ENCODE peak calls at places on chromosomes 13 and 19, in nine cellular contexts. One of them, this sample, is unnamed.
A peak's percentile ranks its signal among the peaks of the same experiment; 100 is the strongest.

GRCh38 chr19:31139871-31140505 is 209.2 kb downstream of the TSHZ3 start:
- ATAC-seq in lung: no peak
- ATAC-seq in foreskin keratinocyte: peak; percentile 80
- ATAC-seq in T-cell: no peak
- ATAC-seq in B cell: no peak
- ATAC-seq in activated CD4-positive, CD25-positive, alpha-beta regulatory T cell treated with anti-CD3 and anti-CD28 coated beads, Interleukin-2, amount 50 U/mL, for 24 hours: no peak
- ATAC-seq in CD4-positive, alpha-beta T cell: no peak
- ATAC-seq in stimulated activated naive CD8-positive, alpha-beta T cell treated with anti-CD3 and anti-CD28 coated beads, Interleukin-15, Interleukin-2, amounts not matched to agents 100 U/mL and 50 U/mL, for 24 hours: no peak
- ATAC-seq in GM12878: no peak
- ATAC-seq in this sample: no peak

GRCh38 chr19:535017-535835 is 3.7 kb downstream of the CDC34 start:
- ATAC-seq in lung: no peak
- ATAC-seq in foreskin keratinocyte: no peak
- ATAC-seq in GM12878: no peak
- ATAC-seq in activated CD4-positive, CD25-positive, alpha-beta regulatory T cell treated with anti-CD3 and anti-CD28 coated beads, Interleukin-2, amount 50 U/mL, for 24 hours: no peak
- ATAC-seq in T-cell: no peak
- ATAC-seq in B cell: no peak
- ATAC-seq in stimulated activated naive CD8-positive, alpha-beta T cell treated with anti-CD3 and anti-CD28 coated beads, Interleukin-15, Interleukin-2, amounts not matched to agents 100 U/mL and 50 U/mL, for 24 hours: no peak
- ATAC-seq in CD4-positive, alpha-beta T cell: no peak
- ATAC-seq in this sample: no peak

GRCh38 chr19:35105047-35105410 is 10.6 kb upstream of the FXYD3 start:
- ATAC-seq in foreskin keratinocyte: no peak
- ATAC-seq in CD4-positive, alpha-beta T cell: no peak
- ATAC-seq in stimulated activated naive CD8-positive, alpha-beta T cell treated with anti-CD3 and anti-CD28 coated beads, Interleukin-15, Interleukin-2, amounts not matched to agents 100 U/mL and 50 U/mL, for 24 hours: no peak
- ATAC-seq in lung: no peak
- ATAC-seq in T-cell: no peak
- ATAC-seq in B cell: no peak
- ATAC-seq in GM12878: no peak
- ATAC-seq in activated CD4-positive, CD25-positive, alpha-beta regulatory T cell treated with anti-CD3 and anti-CD28 coated beads, Interleukin-2, amount 50 U/mL, for 24 hours: no peak
- ATAC-seq in this sample: no peak

GRCh38 chr13:33746867-33747266 is 71.1 kb upstream of the RFC3 start:
- ATAC-seq in CD4-positive, alpha-beta T cell: no peak
- ATAC-seq in activated CD4-positive, CD25-positive, alpha-beta regulatory T cell treated with anti-CD3 and anti-CD28 coated beads, Interleukin-2, amount 50 U/mL, for 24 hours: no peak
- ATAC-seq in lung: no peak
- ATAC-seq in T-cell: no peak
- ATAC-seq in stimulated activated naive CD8-positive, alpha-beta T cell treated with anti-CD3 and anti-CD28 coated beads, Interleukin-15, Interleukin-2, amounts not matched to agents 100 U/mL and 50 U/mL, for 24 hours: no peak
- ATAC-seq in B cell: no peak
- ATAC-seq in GM12878: no peak
- ATAC-seq in foreskin keratinocyte: no peak
- ATAC-seq in this sample: no peak

GRCh38 chr13:87907202-87907601 is 236.0 kb downstream of the SLITRK5 start:
- ATAC-seq in foreskin keratinocyte: no peak
- ATAC-seq in T-cell: no peak
- ATAC-seq in activated CD4-positive, CD25-positive, alpha-beta regulatory T cell treated with anti-CD3 and anti-CD28 coated beads, Interleukin-2, amount 50 U/mL, for 24 hours: no peak
- ATAC-seq in GM12878: no peak
- ATAC-seq in stimulated activated naive CD8-positive, alpha-beta T cell treated with anti-CD3 and anti-CD28 coated beads, Interleukin-15, Interleukin-2, amounts not matched to agents 100 U/mL and 50 U/mL, for 24 hours: no peak
- ATAC-seq in CD4-positive, alpha-beta T cell: no peak
- ATAC-seq in B cell: no peak
- ATAC-seq in lung: no peak
- ATAC-seq in this sample: no peak

GRCh38 chr19:32387701-32388392 is 17.7 kb upstream of the DPY19L3 start:
- ATAC-seq in lung: no peak
- ATAC-seq in CD4-positive, alpha-beta T cell: no peak
- ATAC-seq in GM12878: no peak
- ATAC-seq in stimulated activated naive CD8-positive, alpha-beta T cell treated with anti-CD3 and anti-CD28 coated beads, Interleukin-15, Interleukin-2, amounts not matched to agents 100 U/mL and 50 U/mL, for 24 hours: no peak
- ATAC-seq in foreskin keratinocyte: no peak
- ATAC-seq in activated CD4-positive, CD25-positive, alpha-beta regulatory T cell treated with anti-CD3 and anti-CD28 coated beads, Interleukin-2, amount 50 U/mL, for 24 hours: no peak
- ATAC-seq in B cell: no peak
- ATAC-seq in T-cell: no peak
- ATAC-seq in this sample: no peak

GRCh38 chr19:33100894-33101644 is 20.1 kb downstream of the GPATCH1 start:
- ATAC-seq in T-cell: no peak
- ATAC-seq in GM12878: no peak
- ATAC-seq in lung: no peak
- ATAC-seq in B cell: no peak
- ATAC-seq in CD4-positive, alpha-beta T cell: no peak
- ATAC-seq in foreskin keratinocyte: no peak
- ATAC-seq in activated CD4-positive, CD25-positive, alpha-beta regulatory T cell treated with anti-CD3 and anti-CD28 coated beads, Interleukin-2, amount 50 U/mL, for 24 hours: no peak
- ATAC-seq in stimulated activated naive CD8-positive, alpha-beta T cell treated with anti-CD3 and anti-CD28 coated beads, Interleukin-15, Interleukin-2, amounts not matched to agents 100 U/mL and 50 U/mL, for 24 hours: no peak
- ATAC-seq in this sample: no peak

GRCh38 chr13:45863716-45864590 is 12.4 kb upstream of the SIAH3 start:
- ATAC-seq in activated CD4-positive, CD25-positive, alpha-beta regulatory T cell treated with anti-CD3 and anti-CD28 coated beads, Interleukin-2, amount 50 U/mL, for 24 hours: no peak
- ATAC-seq in foreskin keratinocyte: no peak
- ATAC-seq in GM12878: no peak
- ATAC-seq in B cell: no peak
- ATAC-seq in T-cell: no peak
- ATAC-seq in lung: no peak
- ATAC-seq in stimulated activated naive CD8-positive, alpha-beta T cell treated with anti-CD3 and anti-CD28 coated beads, Interleukin-15, Interleukin-2, amounts not matched to agents 100 U/mL and 50 U/mL, for 24 hours: no peak
- ATAC-seq in CD4-positive, alpha-beta T cell: no peak
- ATAC-seq in this sample: no peak

GRCh38 chr13:49436890-49437289 is 7.0 kb downstream of the CAB39L start:
- ATAC-seq in foreskin keratinocyte: no peak
- ATAC-seq in B cell: no peak
- ATAC-seq in GM12878: no peak
- ATAC-seq in stimulated activated naive CD8-positive, alpha-beta T cell treated with anti-CD3 and anti-CD28 coated beads, Interleukin-15, Interleukin-2, amounts not matched to agents 100 U/mL and 50 U/mL, for 24 hours: no peak
- ATAC-seq in T-cell: no peak
- ATAC-seq in activated CD4-positive, CD25-positive, alpha-beta regulatory T cell treated with anti-CD3 and anti-CD28 coated beads, Interleukin-2, amount 50 U/mL, for 24 hours: no peak
- ATAC-seq in CD4-positive, alpha-beta T cell: no peak
- ATAC-seq in lung: no peak
- ATAC-seq in this sample: no peak

GRCh38 chr13:57629391-57629804 is 2.1 kb upstream of the PCDH17 start:
- ATAC-seq in CD4-positive, alpha-beta T cell: peak; percentile 36
- ATAC-seq in activated CD4-positive, CD25-positive, alpha-beta regulatory T cell treated with anti-CD3 and anti-CD28 coated beads, Interleukin-2, amount 50 U/mL, for 24 hours: no peak
- ATAC-seq in stimulated activated naive CD8-positive, alpha-beta T cell treated with anti-CD3 and anti-CD28 coated beads, Interleukin-15, Interleukin-2, amounts not matched to agents 100 U/mL and 50 U/mL, for 24 hours: no peak
- ATAC-seq in GM12878: peak; percentile 16
- ATAC-seq in lung: no peak
- ATAC-seq in foreskin keratinocyte: no peak
- ATAC-seq in T-cell: no peak
- ATAC-seq in B cell: no peak
- ATAC-seq in this sample: no peak

GRCh38 chr13:42350141-42350540 is 78.2 kb downstream of the AKAP11 start:
- ATAC-seq in T-cell: no peak
- ATAC-seq in activated CD4-positive, CD25-positive, alpha-beta regulatory T cell treated with anti-CD3 and anti-CD28 coated beads, Interleukin-2, amount 50 U/mL, for 24 hours: no peak
- ATAC-seq in stimulated activated naive CD8-positive, alpha-beta T cell treated with anti-CD3 and anti-CD28 coated beads, Interleukin-15, Interleukin-2, amounts not matched to agents 100 U/mL and 50 U/mL, for 24 hours: peak; percentile 6
- ATAC-seq in B cell: no peak
- ATAC-seq in foreskin keratinocyte: no peak
- ATAC-seq in lung: no peak
- ATAC-seq in CD4-positive, alpha-beta T cell: no peak
- ATAC-seq in GM12878: no peak
- ATAC-seq in this sample: no peak

GRCh38 chr13:90396266-90396665 is 951.2 kb upstream of the MIR17HG start:
- ATAC-seq in foreskin keratinocyte: no peak
- ATAC-seq in GM12878: no peak
- ATAC-seq in stimulated activated naive CD8-positive, alpha-beta T cell treated with anti-CD3 and anti-CD28 coated beads, Interleukin-15, Interleukin-2, amounts not matched to agents 100 U/mL and 50 U/mL, for 24 hours: no peak
- ATAC-seq in CD4-positive, alpha-beta T cell: no peak
- ATAC-seq in B cell: no peak
- ATAC-seq in T-cell: no peak
- ATAC-seq in activated CD4-positive, CD25-positive, alpha-beta regulatory T cell treated with anti-CD3 and anti-CD28 coated beads, Interleukin-2, amount 50 U/mL, for 24 hours: no peak
- ATAC-seq in lung: no peak
- ATAC-seq in this sample: no peak

GRCh38 chr19:18321729-18322091 is 1.2 kb downstream of the LSM4 start:
- ATAC-seq in B cell: no peak
- ATAC-seq in lung: no peak
- ATAC-seq in foreskin keratinocyte: no peak
- ATAC-seq in stimulated activated naive CD8-positive, alpha-beta T cell treated with anti-CD3 and anti-CD28 coated beads, Interleukin-15, Interleukin-2, amounts not matched to agents 100 U/mL and 50 U/mL, for 24 hours: no peak
- ATAC-seq in CD4-positive, alpha-beta T cell: no peak
- ATAC-seq in activated CD4-positive, CD25-positive, alpha-beta regulatory T cell treated with anti-CD3 and anti-CD28 coated beads, Interleukin-2, amount 50 U/mL, for 24 hours: no peak
- ATAC-seq in T-cell: no peak
- ATAC-seq in GM12878: no peak
- ATAC-seq in this sample: no peak

GRCh38 chr13:41549491-41549890 is 92.1 kb downstream of the RGCC start:
- ATAC-seq in T-cell: no peak
- ATAC-seq in lung: no peak
- ATAC-seq in stimulated activated naive CD8-positive, alpha-beta T cell treated with anti-CD3 and anti-CD28 coated beads, Interleukin-15, Interleukin-2, amounts not matched to agents 100 U/mL and 50 U/mL, for 24 hours: no peak
- ATAC-seq in activated CD4-positive, CD25-positive, alpha-beta regulatory T cell treated with anti-CD3 and anti-CD28 coated beads, Interleukin-2, amount 50 U/mL, for 24 hours: no peak
- ATAC-seq in CD4-positive, alpha-beta T cell: no peak
- ATAC-seq in B cell: no peak
- ATAC-seq in foreskin keratinocyte: no peak
- ATAC-seq in GM12878: no peak
- ATAC-seq in this sample: no peak

GRCh38 chr19:40702337-40703012 is 12.0 kb upstream of the NUMBL start:
- ATAC-seq in B cell: no peak
- ATAC-seq in GM12878: no peak
- ATAC-seq in stimulated activated naive CD8-positive, alpha-beta T cell treated with anti-CD3 and anti-CD28 coated beads, Interleukin-15, Interleukin-2, amounts not matched to agents 100 U/mL and 50 U/mL, for 24 hours: no peak
- ATAC-seq in activated CD4-positive, CD25-positive, alpha-beta regulatory T cell treated with anti-CD3 and anti-CD28 coated beads, Interleukin-2, amount 50 U/mL, for 24 hours: no peak
- ATAC-seq in T-cell: no peak
- ATAC-seq in lung: no peak
- ATAC-seq in CD4-positive, alpha-beta T cell: no peak
- ATAC-seq in foreskin keratinocyte: peak; percentile 59
- ATAC-seq in this sample: no peak

GRCh38 chr13:36163809-36164308 is 32.7 kb upstream of the DCLK1 start:
- ATAC-seq in foreskin keratinocyte: no peak
- ATAC-seq in B cell: no peak
- ATAC-seq in T-cell: no peak
- ATAC-seq in CD4-positive, alpha-beta T cell: no peak
- ATAC-seq in stimulated activated naive CD8-positive, alpha-beta T cell treated with anti-CD3 and anti-CD28 coated beads, Interleukin-15, Interleukin-2, amounts not matched to agents 100 U/mL and 50 U/mL, for 24 hours: no peak
- ATAC-seq in lung: peak; percentile 71
- ATAC-seq in GM12878: no peak
- ATAC-seq in activated CD4-positive, CD25-positive, alpha-beta regulatory T cell treated with anti-CD3 and anti-CD28 coated beads, Interleukin-2, amount 50 U/mL, for 24 hours: no peak
- ATAC-seq in this sample: no peak

GRCh38 chr19:35404879-35405622 is 34.2 kb downstream of the GPR42 start:
- ATAC-seq in lung: no peak
- ATAC-seq in T-cell: no peak
- ATAC-seq in CD4-positive, alpha-beta T cell: no peak
- ATAC-seq in activated CD4-positive, CD25-positive, alpha-beta regulatory T cell treated with anti-CD3 and anti-CD28 coated beads, Interleukin-2, amount 50 U/mL, for 24 hours: peak; percentile 81
- ATAC-seq in foreskin keratinocyte: peak; percentile 94
- ATAC-seq in GM12878: peak; percentile 80
- ATAC-seq in B cell: no peak
- ATAC-seq in stimulated activated naive CD8-positive, alpha-beta T cell treated with anti-CD3 and anti-CD28 coated beads, Interleukin-15, Interleukin-2, amounts not matched to agents 100 U/mL and 50 U/mL, for 24 hours: peak; percentile 95
- ATAC-seq in this sample: peak; percentile 96

GRCh38 chr19:36837525-36837901 is 674 bp downstream of the ZNF790 start:
- ATAC-seq in stimulated activated naive CD8-positive, alpha-beta T cell treated with anti-CD3 and anti-CD28 coated beads, Interleukin-15, Interleukin-2, amounts not matched to agents 100 U/mL and 50 U/mL, for 24 hours: no peak
- ATAC-seq in activated CD4-positive, CD25-positive, alpha-beta regulatory T cell treated with anti-CD3 and anti-CD28 coated beads, Interleukin-2, amount 50 U/mL, for 24 hours: no peak
- ATAC-seq in foreskin keratinocyte: no peak
- ATAC-seq in lung: no peak
- ATAC-seq in T-cell: no peak
- ATAC-seq in GM12878: no peak
- ATAC-seq in B cell: no peak
- ATAC-seq in CD4-positive, alpha-beta T cell: peak; percentile 17
- ATAC-seq in this sample: peak; percentile 1

GRCh38 chr13:80180745-80181144 is 160.2 kb downstream of the SPRY2 start:
- ATAC-seq in B cell: no peak
- ATAC-seq in lung: no peak
- ATAC-seq in CD4-positive, alpha-beta T cell: no peak
- ATAC-seq in foreskin keratinocyte: no peak
- ATAC-seq in stimulated activated naive CD8-positive, alpha-beta T cell treated with anti-CD3 and anti-CD28 coated beads, Interleukin-15, Interleukin-2, amounts not matched to agents 100 U/mL and 50 U/mL, for 24 hours: no peak
- ATAC-seq in GM12878: no peak
- ATAC-seq in T-cell: no peak
- ATAC-seq in activated CD4-positive, CD25-positive, alpha-beta regulatory T cell treated with anti-CD3 and anti-CD28 coated beads, Interleukin-2, amount 50 U/mL, for 24 hours: no peak
- ATAC-seq in this sample: no peak

GRCh38 chr13:37295573-37295972 is 190.1 kb upstream of the CSNK1A1L start:
- ATAC-seq in GM12878: no peak
- ATAC-seq in CD4-positive, alpha-beta T cell: no peak
- ATAC-seq in foreskin keratinocyte: no peak
- ATAC-seq in lung: no peak
- ATAC-seq in B cell: no peak
- ATAC-seq in activated CD4-positive, CD25-positive, alpha-beta regulatory T cell treated with anti-CD3 and anti-CD28 coated beads, Interleukin-2, amount 50 U/mL, for 24 hours: no peak
- ATAC-seq in stimulated activated naive CD8-positive, alpha-beta T cell treated with anti-CD3 and anti-CD28 coated beads, Interleukin-15, Interleukin-2, amounts not matched to agents 100 U/mL and 50 U/mL, for 24 hours: no peak
- ATAC-seq in T-cell: no peak
- ATAC-seq in this sample: no peak

GRCh38 chr19:51354742-51355148 is 11.4 kb downstream of the ETFB start:
- ATAC-seq in activated CD4-positive, CD25-positive, alpha-beta regulatory T cell treated with anti-CD3 and anti-CD28 coated beads, Interleukin-2, amount 50 U/mL, for 24 hours: peak; percentile 64
- ATAC-seq in stimulated activated naive CD8-positive, alpha-beta T cell treated with anti-CD3 and anti-CD28 coated beads, Interleukin-15, Interleukin-2, amounts not matched to agents 100 U/mL and 50 U/mL, for 24 hours: peak; percentile 74
- ATAC-seq in foreskin keratinocyte: no peak
- ATAC-seq in B cell: no peak
- ATAC-seq in GM12878: no peak
- ATAC-seq in T-cell: peak; percentile 81
- ATAC-seq in lung: no peak
- ATAC-seq in CD4-positive, alpha-beta T cell: peak; percentile 96
- ATAC-seq in this sample: peak; percentile 37

GRCh38 chr13:99357920-99358319 is 50.7 kb upstream of the GPR183 start:
- ATAC-seq in B cell: no peak
- ATAC-seq in lung: no peak
- ATAC-seq in T-cell: no peak
- ATAC-seq in GM12878: no peak
- ATAC-seq in CD4-positive, alpha-beta T cell: peak; percentile 2
- ATAC-seq in stimulated activated naive CD8-positive, alpha-beta T cell treated with anti-CD3 and anti-CD28 coated beads, Interleukin-15, Interleukin-2, amounts not matched to agents 100 U/mL and 50 U/mL, for 24 hours: no peak
- ATAC-seq in activated CD4-positive, CD25-positive, alpha-beta regulatory T cell treated with anti-CD3 and anti-CD28 coated beads, Interleukin-2, amount 50 U/mL, for 24 hours: no peak
- ATAC-seq in foreskin keratinocyte: no peak
- ATAC-seq in this sample: peak; percentile 41

GRCh38 chr13:38826182-38826813 is 139.4 kb downstream of the FREM2 start:
- ATAC-seq in stimulated activated naive CD8-positive, alpha-beta T cell treated with anti-CD3 and anti-CD28 coated beads, Interleukin-15, Interleukin-2, amounts not matched to agents 100 U/mL and 50 U/mL, for 24 hours: no peak
- ATAC-seq in CD4-positive, alpha-beta T cell: no peak
- ATAC-seq in foreskin keratinocyte: no peak
- ATAC-seq in activated CD4-positive, CD25-positive, alpha-beta regulatory T cell treated with anti-CD3 and anti-CD28 coated beads, Interleukin-2, amount 50 U/mL, for 24 hours: no peak
- ATAC-seq in GM12878: no peak
- ATAC-seq in lung: no peak
- ATAC-seq in T-cell: no peak
- ATAC-seq in B cell: no peak
- ATAC-seq in this sample: no peak

GRCh38 chr19:2274937-2275535 is 6.9 kb downstream of the PEAK3 start:
- ATAC-seq in GM12878: no peak
- ATAC-seq in stimulated activated naive CD8-positive, alpha-beta T cell treated with anti-CD3 and anti-CD28 coated beads, Interleukin-15, Interleukin-2, amounts not matched to agents 100 U/mL and 50 U/mL, for 24 hours: no peak
- ATAC-seq in B cell: no peak
- ATAC-seq in foreskin keratinocyte: peak; percentile 10
- ATAC-seq in lung: no peak
- ATAC-seq in T-cell: peak; percentile 23
- ATAC-seq in CD4-positive, alpha-beta T cell: peak; percentile 17
- ATAC-seq in activated CD4-positive, CD25-positive, alpha-beta regulatory T cell treated with anti-CD3 and anti-CD28 coated beads, Interleukin-2, amount 50 U/mL, for 24 hours: no peak
- ATAC-seq in this sample: no peak

This sample was measured in activated T-helper 17 cell treated with anti-CD3 and anti-CD28 coated beads, Interleukin-2, amount 50 U/mL, for 72 hours.